ENCODE peak calls at places on chromosomes 13 and 19, in five cellular contexts. G is astrocyte, Q is PC-3, H is keratinocyte, P is GM23248. L is an unnamed sample.

GRCh38 chr13:44174769-44175425 is 198.7 kb upstream of the SERP2 start:
- DNase-seq in P (peak; percentile 74), Q (no peak), G (peak; percentile 48), H (no peak), L (peak; percentile 43)

GRCh38 chr19:32865326-32865725 is 4.2 kb downstream of the SLC7A9 start:
- DNase-seq in P (no peak), Q (no peak), G (no peak), H (no peak), L (no peak)

GRCh38 chr13:37136187-37136586 is 30.7 kb upstream of the CSNK1A1L start:
- DNase-seq in H (no peak), G (peak; percentile 36), Q (no peak), P (peak; percentile 56), L (no peak)

GRCh38 chr13:40315416-40316064 is 350.9 kb downstream of the FOXO1 start:
- DNase-seq in P (no peak), Q (no peak), H (no peak), G (no peak), L (no peak)

GRCh38 chr13:21637296-21637695 is 33.3 kb upstream of the MICU2 start:
- DNase-seq in H (peak; percentile 95), G (peak; percentile 68), P (peak; percentile 24), Q (peak; percentile 96), L (no peak)

GRCh38 chr19:46489445-46490272 is 6.0 kb downstream of the PNMA8B start:
- DNase-seq in H (no peak), P (peak; percentile 78), G (peak; percentile 76), Q (no peak), L (no peak)

GRCh38 chr13:109748677-109749076 is 37.7 kb downstream of the IRS2 start:
- DNase-seq in H (no peak), P (no peak), G (no peak), Q (no peak), L (no peak)

GRCh38 chr13:26471807-26472206 is 85.7 kb upstream of the WASF3 start:
- DNase-seq in Q (no peak), P (no peak), H (no peak), G (no peak), L (no peak)

GRCh38 chr13:113897161-113897560 is 33.3 kb upstream of the GAS6 start:
- DNase-seq in H (peak; percentile 87), P (peak; percentile 98), Q (peak; percentile 92), G (peak; percentile 99), L (no peak)

GRCh38 chr13:51905787-51906186 is 44.0 kb downstream of the CCDC70 start:
- DNase-seq in H (no peak), G (no peak), Q (no peak), P (no peak), L (no peak)

GRCh38 chr19:49363265-49364082 is at the start of gene DKKL1:
- DNase-seq in Q (peak; percentile 100), G (peak; percentile 94), H (peak; percentile 98), P (peak; percentile 97), L (peak; percentile 98)

GRCh38 chr13:51697181-51697580 is 106.8 kb downstream of the DHRS12 start:
- DNase-seq in P (peak; percentile 12), G (no peak), Q (no peak), H (no peak), L (peak; percentile 29)

GRCh38 chr19:40745402-40745780 is 4.9 kb downstream of the ACTMAP start:
- DNase-seq in P (peak; percentile 50), G (peak; percentile 39), H (no peak), Q (no peak), L (no peak)

GRCh38 chr13:47287291-47287751 is 390.5 kb upstream of the HTR2A start:
- DNase-seq in P (peak; percentile 60), G (peak; percentile 77), Q (peak; percentile 78), H (no peak), L (no peak)

GRCh38 chr19:46746281-46746965 is at the start of gene STRN4:
- DNase-seq in Q (peak; percentile 62), G (no peak), P (peak; percentile 90), H (no peak), L (peak; percentile 87)

GRCh38 chr13:108272333-108272732 is 2.8 kb downstream of the TNFSF13B start:
- DNase-seq in G (no peak), P (peak; percentile 5), Q (no peak), H (no peak), L (no peak)

GRCh38 chr13:46552302-46552680 is 679 bp upstream of the LRCH1 start:
- DNase-seq in H (no peak), Q (no peak), P (peak; percentile 15), G (no peak), L (no peak)

GRCh38 chr19:1001538-1002166 is 1.4 kb downstream of the GRIN3B start:
- DNase-seq in G (no peak), H (no peak), P (peak; percentile 58), Q (peak; percentile 41), L (peak; percentile 82)

GRCh38 chr19:30416375-30416774 is 44.2 kb downstream of the ZNF536 start:
- DNase-seq in Q (no peak), H (no peak), G (no peak), P (no peak), L (no peak)

GRCh38 chr13:21361706-21362105 is 97.4 kb downstream of the ZDHHC20 start:
- DNase-seq in Q (no peak), P (no peak), G (no peak), H (no peak), L (no peak)

GRCh38 chr13:111948811-111949210 is 118.1 kb upstream of the SOX1 start:
- DNase-seq in G (no peak), H (no peak), Q (no peak), P (no peak), L (no peak)

GRCh38 chr19:16338470-16339360 is 14.1 kb downstream of the KLF2 start:
- DNase-seq in P (peak; percentile 95), Q (peak; percentile 91), H (no peak), G (peak; percentile 98), L (no peak)

GRCh38 chr13:34748078-34748477 is 194.0 kb upstream of the NBEA start:
- DNase-seq in Q (no peak), H (no peak), P (peak; percentile 64), G (peak; percentile 92), L (no peak)

GRCh38 chr13:32211788-32212187 is 103.4 kb downstream of the ZAR1L start:
- DNase-seq in P (peak; percentile 85), H (no peak), Q (no peak), G (peak; percentile 98), L (no peak)

GRCh38 chr19:5995606-5996005 is 17.7 kb upstream of the RANBP3 start:
- DNase-seq in Q (no peak), P (no peak), G (no peak), H (no peak), L (no peak)

GRCh38 chr19:49906879-49907564 is 10.3 kb upstream of the IL4I1 start:
- DNase-seq in G (no peak), H (no peak), P (no peak), Q (no peak), L (no peak)

GRCh38 chr19:32041681-32042292 is 303.6 kb upstream of the ZNF507 start:
- DNase-seq in Q (no peak), H (no peak), P (peak; percentile 72), G (no peak), L (peak; percentile 64)

GRCh38 chr13:84870190-84870589 is 929.0 kb downstream of the SLITRK6 start:
- DNase-seq in P (peak; percentile 6), Q (peak; percentile 60), G (no peak), H (no peak), L (peak; percentile 73)

GRCh38 chr13:36718146-36718545 is 44.3 kb downstream of the SERTM1 start:
- DNase-seq in H (no peak), G (peak; percentile 91), P (no peak), Q (peak; percentile 41), L (no peak)

GRCh38 chr13:98775844-98776598 is 23.5 kb upstream of the SLC15A1 start:
- DNase-seq in P (peak; percentile 80), Q (peak; percentile 90), G (peak; percentile 73), H (peak; percentile 25), L (no peak)

GRCh38 chr19:10830941-10831779 is 4.9 kb downstream of the TMED1 start:
- DNase-seq in G (no peak), Q (no peak), H (no peak), P (no peak), L (no peak)

GRCh38 chr13:77909827-77910226 is 8.8 kb downstream of the EDNRB start:
- DNase-seq in H (no peak), P (no peak), Q (no peak), G (no peak), L (no peak)

GRCh38 chr19:14475251-14476073 is at the start of gene PTGER1:
- DNase-seq in P (peak; percentile 67), H (no peak), Q (peak; percentile 68), G (no peak), L (no peak)

DNA sequence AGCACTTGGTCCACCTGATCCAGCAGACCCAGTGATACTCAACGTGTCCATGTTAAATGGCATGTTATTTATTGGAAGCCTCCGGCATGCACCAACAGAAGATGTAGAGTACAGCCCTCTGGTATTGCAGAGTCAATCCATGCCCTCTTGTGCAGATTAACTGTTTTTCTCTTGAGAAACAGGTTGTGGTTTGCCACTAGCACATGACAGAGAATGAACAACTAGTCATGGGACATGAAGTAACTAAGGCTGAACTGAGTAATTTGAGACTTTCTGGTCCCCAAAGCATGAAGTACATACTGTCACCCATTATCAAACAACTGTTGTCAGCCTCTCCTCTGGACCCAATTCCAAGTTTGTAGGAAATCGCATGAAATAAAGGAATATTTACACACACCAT is 3.2 kb downstream of the ZNF562 start:
- DNase-seq in H (no peak), P (no peak), G (no peak), Q (no peak), L (no peak)
- H3K36me3 ChIP-seq in H (peaks cover 13% of the 10 kb centered on the region), P (peaks cover 24% of the 10 kb centered on the region), G (no peaks in the 10 kb centered on the region), Q (peaks cover 72% of the 10 kb centered on the region), L (peaks cover 72% of the 10 kb centered on the region)

GRCh38 chr13:79290595-79291244 is 115.3 kb downstream of the RBM26 start:
- DNase-seq in Q (no peak), G (no peak), P (no peak), H (no peak), L (no peak)
- H2AFZ ChIP-seq in Q (no peak overlapping the region), G (no peak overlapping the region), P (no peak overlapping the region), H (no peak overlapping the region), L (no peak overlapping the region)

DNA sequence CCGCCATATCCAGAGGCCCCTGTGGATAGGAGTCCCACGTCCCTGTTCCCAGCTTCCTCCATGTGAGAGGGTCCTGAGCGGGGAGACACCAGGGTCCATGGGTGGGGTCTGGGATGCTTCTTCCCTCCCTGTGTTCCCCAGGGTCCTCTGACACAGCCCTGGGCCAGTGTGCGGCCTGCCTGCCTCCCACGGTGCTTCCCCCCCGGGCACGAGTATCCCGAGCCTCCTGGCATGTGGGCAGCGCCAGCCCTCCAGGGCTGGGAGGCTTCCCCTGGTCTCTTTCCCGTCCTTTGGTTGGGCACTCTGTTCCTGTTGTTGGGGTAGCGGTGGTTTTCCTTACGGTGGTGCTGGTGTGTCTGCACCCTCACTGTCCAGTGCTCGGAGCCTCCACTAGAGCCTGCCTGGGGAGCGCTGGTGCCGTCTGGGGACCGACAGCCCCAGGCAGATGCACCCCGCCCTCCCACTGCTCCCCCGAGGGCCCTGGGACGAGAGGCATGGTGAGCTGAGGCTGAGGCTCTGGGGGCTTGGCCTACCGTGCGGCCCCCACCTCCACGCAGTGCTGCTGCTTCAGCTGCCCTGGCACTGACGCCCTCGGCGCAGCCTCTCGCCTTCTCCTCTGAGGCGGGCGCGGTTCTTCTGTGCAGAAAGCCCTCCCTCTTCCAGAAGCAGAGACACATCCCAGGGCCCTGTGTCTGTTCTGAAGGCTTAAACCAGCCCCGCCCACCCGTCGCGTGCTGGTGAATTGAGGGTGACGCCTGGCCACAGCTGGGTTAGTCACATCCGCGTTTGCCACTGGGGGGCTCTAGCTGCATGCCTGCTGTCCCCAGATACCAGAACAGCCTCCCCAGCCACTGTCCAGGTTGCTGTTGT is 27.9 kb downstream of the PLEKHJ1 start:
- DNase-seq in P (peak; percentile 97), H (no peak), Q (no peak), G (peak; percentile 21), L (peak; percentile 82)
- H3K36me3 ChIP-seq in P (no peaks in the 10 kb centered on the region), H (peaks cover 30% of the 10 kb centered on the region), Q (peaks cover 5% of the 10 kb centered on the region), G (peaks cover 19% of the 10 kb centered on the region), L (peaks cover 7% of the 10 kb centered on the region)

GRCh38 chr19:57747472-57747807 is 825 bp downstream of the ZNF776 start:
- DNase-seq in Q (no peak), P (peak; percentile 16), G (no peak), H (no peak), L (peak; percentile 64)
- H2AFZ ChIP-seq in Q (peak overlapping the region; percentile 89), P (peak overlapping the region; percentile 95), G (peak overlapping the region; percentile 94), H (peak overlapping the region; percentile 94), L (no peak overlapping the region)

L was measured in Karpas-422.